ENCODE peak calls at places on chromosomes 7 and 10, in five cellular contexts. H, K, L, R and J are unnamed samples.

GRCh38 chr10:118965636-118966035 is 63.9 kb upstream of the NANOS1 start:
- DNase-seq in H (no peak), K (no peak), L (no peak), R (no peak), J (no peak)

GRCh38 chr10:92544296-92544695 is 29.6 kb downstream of the IDE start:
- DNase-seq in H (no peak), K (no peak), L (peak; percentile 58), R (no peak), J (no peak)

GRCh38 chr10:119673271-119673670 is 22.1 kb downstream of the BAG3 start:
- DNase-seq in H (no peak), K (no peak), L (no peak), R (no peak), J (no peak)

GRCh38 chr7:134375206-134375605 is 58.5 kb upstream of the SLC35B4 start:
- DNase-seq in H (no peak), K (no peak), L (no peak), R (no peak), J (peak; percentile 14)

GRCh38 chr10:72250666-72251065 is 23.1 kb upstream of the DDIT4 start:
- DNase-seq in H (no peak), K (no peak), L (peak; percentile 86), R (peak; percentile 38), J (peak; percentile 37)

GRCh38 chr10:80502621-80503583 is 34.8 kb upstream of the SH2D4B start:
- DNase-seq in H (no peak), K (no peak), L (no peak), R (no peak), J (no peak)

GRCh38 chr7:23268746-23269145 is 22.2 kb downstream of the GPNMB start:
- DNase-seq in H (no peak), K (no peak), L (peak; percentile 20), R (no peak), J (no peak)

GRCh38 chr10:133230023-133230319 is at the start of gene UTF1:
- DNase-seq in H (no peak), K (no peak), L (no peak), R (no peak), J (no peak)

GRCh38 chr10:12980080-12980656 is 21.3 kb downstream of the CCDC3 start:
- DNase-seq in H (no peak), K (no peak), L (no peak), R (no peak), J (no peak)

GRCh38 chr10:30897045-30897444 is 134.6 kb downstream of the ZNF438 start:
- DNase-seq in H (no peak), K (no peak), L (no peak), R (no peak), J (no peak)

GRCh38 chr10:70723771-70724170 is 51.5 kb downstream of the ADAMTS14 start:
- DNase-seq in H (no peak), K (no peak), L (no peak), R (no peak), J (no peak)

GRCh38 chr7:117605712-117606111 is 125.9 kb downstream of the CFTR start:
- DNase-seq in H (no peak), K (no peak), L (no peak), R (no peak), J (no peak)

GRCh38 chr10:31319602-31320178 is 674 bp downstream of the ZEB1 start:
- DNase-seq in H (no peak), K (no peak), L (no peak), R (no peak), J (no peak)

GRCh38 chr10:12513003-12513365 is 163.6 kb downstream of the CAMK1D start:
- DNase-seq in H (no peak), K (no peak), L (no peak), R (no peak), J (peak; percentile 25)

GRCh38 chr10:1048349-1048731 is 579 bp downstream of the IDI1 start:
- DNase-seq in H (no peak), K (no peak), L (peak; percentile 46), R (peak; percentile 60), J (peak; percentile 42)

GRCh38 chr7:101947899-101948298 is 130.5 kb downstream of the CUX1 start:
- DNase-seq in H (no peak), K (no peak), L (peak; percentile 47), R (peak; percentile 33), J (no peak)

GRCh38 chr10:119303886-119304285 is 96.5 kb downstream of the GRK5 start:
- DNase-seq in H (no peak), K (no peak), L (no peak), R (no peak), J (peak; percentile 29)

GRCh38 chr7:138226001-138226476 is 149.8 kb downstream of the AKR1D1 start:
- DNase-seq in H (no peak), K (no peak), L (peak; percentile 69), R (no peak), J (peak; percentile 1)

GRCh38 chr7:42263971-42264370 is 27.0 kb upstream of the GLI3 start:
- DNase-seq in H (no peak), K (no peak), L (no peak), R (no peak), J (no peak)

GRCh38 chr7:11233871-11234270 is 260.2 kb downstream of the PHF14 start:
- DNase-seq in H (no peak), K (no peak), L (no peak), R (no peak), J (no peak)

GRCh38 chr10:17062493-17063487 is 66.8 kb downstream of the CUBN start:
- DNase-seq in H (no peak), K (no peak), L (peak; percentile 92), R (no peak), J (no peak)

GRCh38 chr7:93651603-93652159 is 77.2 kb upstream of the CALCR start:
- DNase-seq in H (no peak), K (no peak), L (no peak), R (no peak), J (no peak)

GRCh38 chr10:71921319-71922027 is 42.7 kb upstream of the CHST3 start:
- DNase-seq in H (no peak), K (no peak), L (no peak), R (peak; percentile 37), J (peak; percentile 85)

GRCh38 chr7:155122831-155123230 is 52.7 kb downstream of the HTR5A start:
- DNase-seq in H (no peak), K (no peak), L (no peak), R (no peak), J (no peak)

GRCh38 chr7:156026076-156027002 is 214.1 kb upstream of the SHH start:
- DNase-seq in H (no peak), K (no peak), L (no peak), R (no peak), J (no peak)

GRCh38 chr10:98445200-98445812 is 1.4 kb downstream of the HPS1 start:
- DNase-seq in H (no peak), K (no peak), L (no peak), R (no peak), J (no peak)

GRCh38 chr10:32104622-32105509 is 48.6 kb upstream of the KIF5B start:
- DNase-seq in H (no peak), K (no peak), L (peak; percentile 39), R (no peak), J (no peak)

GRCh38 chr10:6866757-6867156 is 286.7 kb upstream of the PRKCQ start:
- DNase-seq in H (no peak), K (no peak), L (no peak), R (no peak), J (no peak)

DNA sequence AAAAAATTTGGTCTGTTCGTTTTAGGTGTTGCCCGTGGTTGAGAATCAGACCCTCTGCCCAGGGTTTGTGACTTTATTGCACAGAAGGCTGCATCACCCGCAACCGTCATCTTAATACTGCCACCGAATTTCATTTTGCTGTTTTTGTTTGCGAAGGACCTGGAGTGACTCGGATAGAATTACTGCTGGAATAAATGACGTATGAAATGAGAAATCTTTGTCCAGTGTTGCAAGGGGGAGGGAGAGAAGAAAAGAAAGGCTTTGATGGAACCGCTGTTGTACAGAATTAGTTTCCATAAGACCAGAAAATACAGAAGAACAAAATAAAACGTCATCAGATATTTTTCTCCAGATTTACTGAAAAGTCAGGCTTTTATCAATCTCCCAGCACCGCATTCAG is 103.3 kb downstream of the GALNT17 start:
- DNase-seq in H (no peak), K (no peak), L (no peak), R (no peak), J (no peak)
- H3K9me3 ChIP-seq in H (no peaks in the 10 kb centered on the region), K (no peaks in the 10 kb centered on the region), L (peaks cover 4% of the 10 kb centered on the region), R (peaks cover 4% of the 10 kb centered on the region), J (no peaks in the 10 kb centered on the region)

DNA sequence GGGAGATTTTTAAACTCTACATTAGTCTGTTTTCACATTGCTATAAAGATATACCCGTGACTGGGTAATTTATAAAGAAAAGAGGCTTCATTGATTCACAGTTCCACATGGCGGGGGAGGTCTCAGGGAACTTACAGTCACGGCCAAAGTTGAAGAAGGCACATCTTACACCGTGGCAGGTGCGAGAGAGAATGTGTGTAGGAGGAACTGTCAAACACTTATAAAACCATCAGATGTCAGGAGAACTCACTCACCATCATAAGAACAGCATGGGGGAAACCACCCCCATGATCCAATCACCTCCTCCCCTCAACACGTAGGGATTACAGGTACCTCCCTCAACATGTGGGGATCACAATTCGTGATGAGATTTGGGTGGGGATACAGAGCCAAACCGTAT is 129.5 kb downstream of the FGFR2 start:
- DNase-seq in H (no peak), K (no peak), L (no peak), R (no peak), J (no peak)
- H3K9me3 ChIP-seq in H (no peaks in the 10 kb centered on the region), K (no peaks in the 10 kb centered on the region), L (no peaks in the 10 kb centered on the region), R (no peaks in the 10 kb centered on the region), J (no peaks in the 10 kb centered on the region)

GRCh38 chr7:158124671-158125079 is 462.9 kb downstream of the PTPRN2 start:
- DNase-seq in H (no peak), K (no peak), L (no peak), R (no peak), J (no peak)

GRCh38 chr7:158125721-158126120 is 461.9 kb downstream of the PTPRN2 start:
- DNase-seq in H (no peak), K (no peak), L (no peak), R (no peak), J (no peak)

GRCh38 chr7:158126661-158127060 is 461.0 kb downstream of the PTPRN2 start:
- DNase-seq in H (no peak), K (no peak), L (no peak), R (no peak), J (no peak)

GRCh38 chr7:158123753-158124152 is 463.9 kb downstream of the PTPRN2 start:
- DNase-seq in H (no peak), K (no peak), L (no peak), R (no peak), J (no peak)

DNA sequence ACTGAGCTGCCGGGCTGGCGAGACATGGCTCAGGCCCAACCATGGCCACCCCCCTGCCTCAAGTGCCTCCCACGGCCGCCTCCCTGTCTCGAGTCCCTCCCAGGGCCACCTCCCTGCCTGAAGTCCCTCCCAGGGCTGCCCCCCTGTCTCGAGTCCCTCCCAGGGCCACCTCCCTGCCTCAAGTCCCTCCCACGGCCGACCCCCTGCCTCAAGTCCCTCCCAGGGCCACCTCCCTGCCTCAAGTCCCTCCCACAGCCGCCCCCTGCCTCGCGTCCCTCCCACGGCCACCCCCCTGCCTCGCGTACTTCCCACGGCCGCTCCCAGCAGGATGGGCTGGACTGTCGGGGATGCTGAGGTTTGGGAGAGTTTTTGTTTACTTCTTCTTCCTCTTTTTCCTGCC is 462.5 kb downstream of the PTPRN2 start:
- DNase-seq in H (no peak), K (no peak), L (no peak), R (no peak), J (no peak)
- H3K9me3 ChIP-seq in H (peaks cover 44% of the 10 kb centered on the region), K (no peaks in the 10 kb centered on the region), L (peaks cover 24% of the 10 kb centered on the region), R (no peaks in the 10 kb centered on the region), J (no peaks in the 10 kb centered on the region)

GRCh38 chr7:26633557-26633956 is 230.8 kb downstream of the SKAP2 start:
- DNase-seq in H (no peak), K (no peak), L (no peak), R (no peak), J (no peak)
- H3K9me3 ChIP-seq in H (no peaks in the 10 kb centered on the region), K (no peaks in the 10 kb centered on the region), L (no peaks in the 10 kb centered on the region), R (no peaks in the 10 kb centered on the region), J (no peaks in the 10 kb centered on the region)